ENCODE peak calls at places on chromosome 14, in nine cellular contexts. Z, T, K, C, W, M, V, F and N are unnamed samples.

GRCh38 chr14:35986219-35986573 is 160.1 kb downstream of the BRMS1L start:
- DNase-seq in Z (no peak), T (no peak), K (no peak), C (no peak), W (no peak), M (no peak), V (no peak), F (no peak), N (no peak)

GRCh38 chr14:82445810-82446575 is 912.3 kb upstream of the SEL1L start:
- DNase-seq in Z (no peak), T (no peak), K (no peak), C (no peak), W (no peak), M (no peak), V (no peak), F (no peak), N (no peak)

GRCh38 chr14:64806202-64806861 is 73.4 kb downstream of the SPTB start:
- DNase-seq in Z (peak; percentile 80), T (no peak), K (no peak), C (no peak), W (no peak), M (peak; percentile 11), V (no peak), F (no peak), N (peak; percentile 13)

GRCh38 chr14:71078481-71078880 is 171.2 kb downstream of the PCNX1 start:
- DNase-seq in Z (no peak), T (no peak), K (no peak), C (no peak), W (no peak), M (no peak), V (no peak), F (no peak), N (no peak)

GRCh38 chr14:60807247-60807646 is 72.7 kb downstream of the MNAT1 start:
- DNase-seq in Z (no peak), T (no peak), K (no peak), C (no peak), W (no peak), M (no peak), V (no peak), F (no peak), N (no peak)

GRCh38 chr14:74840603-74841030 is 35.3 kb downstream of the PROX2 start:
- DNase-seq in Z (no peak), T (no peak), K (no peak), C (no peak), W (no peak), M (no peak), V (no peak), F (no peak), N (no peak)

GRCh38 chr14:76937181-76938091 is 91.1 kb downstream of the IRF2BPL start:
- DNase-seq in Z (peak; percentile 90), T (no peak), K (no peak), C (peak; percentile 72), W (peak; percentile 69), M (no peak), V (peak; percentile 78), F (no peak), N (no peak)

GRCh38 chr14:85731198-85731597 is 201.3 kb downstream of the FLRT2 start:
- DNase-seq in Z (peak; percentile 84), T (no peak), K (no peak), C (peak; percentile 44), W (peak; percentile 45), M (no peak), V (no peak), F (no peak), N (no peak)

GRCh38 chr14:75452900-75453816 is 25.3 kb downstream of the JDP2 start:
- DNase-seq in Z (peak; percentile 97), T (peak; percentile 95), K (no peak), C (peak; percentile 80), W (peak; percentile 55), M (no peak), V (peak; percentile 90), F (no peak), N (peak; percentile 89)

GRCh38 chr14:69632154-69632553 is 20.8 kb downstream of the SUSD6 start:
- DNase-seq in Z (no peak), T (no peak), K (no peak), C (no peak), W (no peak), M (no peak), V (peak; percentile 36), F (no peak), N (no peak)

GRCh38 chr14:86852530-86852929 is 1140.5 kb downstream of the GALC start:
- DNase-seq in Z (no peak), T (no peak), K (no peak), C (peak; percentile 36), W (no peak), M (no peak), V (no peak), F (no peak), N (no peak)

GRCh38 chr14:73491256-73491976 is 683 bp downstream of the RIOX1 start:
- DNase-seq in Z (peak; percentile 49), T (peak; percentile 85), K (peak; percentile 65), C (no peak), W (peak; percentile 45), M (no peak), V (peak; percentile 80), F (no peak), N (peak; percentile 72)

GRCh38 chr14:68682166-68683103 is 110.4 kb downstream of the ZFP36L1 start:
- DNase-seq in Z (peak; percentile 100), T (no peak), K (peak; percentile 30), C (peak; percentile 97), W (peak; percentile 68), M (no peak), V (no peak), F (no peak), N (no peak)

GRCh38 chr14:35687335-35687939 is 121.7 kb downstream of the RALGAPA1 start:
- DNase-seq in Z (peak; percentile 46), T (no peak), K (no peak), C (peak; percentile 8), W (no peak), M (peak; percentile 40), V (peak; percentile 75), F (no peak), N (no peak)

GRCh38 chr14:75422169-75422568 is 5.7 kb upstream of the JDP2 start:
- DNase-seq in Z (peak; percentile 67), T (no peak), K (no peak), C (no peak), W (no peak), M (no peak), V (no peak), F (no peak), N (no peak)

GRCh38 chr14:98195256-98195655 is 1076.7 kb downstream of the BCL11B start:
- DNase-seq in Z (no peak), T (no peak), K (no peak), C (no peak), W (no peak), M (no peak), V (no peak), F (no peak), N (no peak)

GRCh38 chr14:51783765-51784164 is 76.6 kb upstream of the GNG2 start:
- DNase-seq in Z (peak; percentile 77), T (no peak), K (no peak), C (no peak), W (no peak), M (no peak), V (no peak), F (no peak), N (no peak)

GRCh38 chr14:106586098-106586704 is 1059.8 kb downstream of the TMEM121 start:
- DNase-seq in Z (no peak), T (no peak), K (peak; percentile 55), C (no peak), W (no peak), M (peak; percentile 6), V (no peak), F (no peak), N (no peak)
- TF ChIP-seq CTCF in Z (no peak), T (no peak), K (peak; percentile 75), C (no peak), W (no peak), M (peak; percentile 86), V (no peak), F (no peak), N (no peak)

DNA sequence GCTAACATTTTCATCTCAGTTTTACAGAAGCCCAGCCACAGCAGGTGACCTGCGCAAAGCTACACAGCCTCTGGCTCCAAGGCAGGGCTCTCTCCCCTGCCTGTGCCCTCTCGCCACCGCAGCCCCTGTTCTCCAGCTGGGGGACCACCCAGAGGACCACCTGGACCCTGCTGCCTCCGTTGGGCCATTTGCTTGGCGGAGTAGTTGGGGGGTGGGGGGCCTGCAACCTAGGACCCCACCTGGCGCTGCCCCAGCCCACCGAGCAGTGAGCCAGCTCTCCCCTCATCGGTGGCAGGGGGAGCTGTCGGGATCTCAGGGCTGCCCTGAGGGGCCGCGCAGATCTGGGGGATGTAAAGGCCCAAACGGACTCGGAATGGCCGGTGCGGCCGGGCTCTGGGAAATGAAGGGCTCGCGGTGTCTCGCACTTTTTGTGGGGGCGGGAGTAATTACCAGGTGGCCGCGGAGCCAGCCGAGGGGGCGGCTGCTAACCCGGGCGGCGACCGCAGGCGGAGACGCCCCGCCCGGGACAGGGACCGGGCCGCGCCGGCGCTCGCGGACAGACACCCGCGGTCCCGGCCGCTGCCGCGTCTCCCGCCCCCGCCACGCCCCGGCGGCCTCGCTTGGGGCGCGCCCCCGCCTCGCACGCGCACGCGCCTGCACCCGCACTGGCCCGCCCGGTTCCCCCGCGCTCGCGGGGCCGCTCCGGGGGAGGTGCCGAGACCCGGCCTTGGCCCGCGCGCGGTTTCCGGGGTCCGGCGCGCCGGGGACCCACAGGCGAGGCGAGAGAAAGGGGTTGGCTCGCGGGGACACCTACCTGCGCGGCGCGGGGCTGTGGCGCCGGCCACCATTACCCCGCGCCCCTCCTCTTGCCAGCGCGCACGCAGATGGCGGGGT is 8.6 kb upstream of the GPR68 start:
- DNase-seq in Z (no peak), T (peak; percentile 77), K (no peak), C (no peak), W (peak; percentile 49), M (no peak), V (peak; percentile 84), F (no peak), N (no peak)
- TF ChIP-seq CTCF in Z (no peak), T (no peak), K (no peak), C (no peak), W (no peak), M (no peak), V (peak; percentile 52), F (no peak), N (no peak)

GRCh38 chr14:53663709-53664108 is 292.9 kb downstream of the BMP4 start:
- DNase-seq in Z (peak; percentile 1), T (no peak), K (no peak), C (no peak), W (peak; percentile 19), M (no peak), V (peak; percentile 76), F (no peak), N (no peak)
- TF ChIP-seq CTCF in Z (peak; percentile 42), T (no peak), K (no peak), C (peak; percentile 50), W (peak; percentile 28), M (peak; percentile 40), V (peak; percentile 62), F (no peak), N (no peak)

DNA sequence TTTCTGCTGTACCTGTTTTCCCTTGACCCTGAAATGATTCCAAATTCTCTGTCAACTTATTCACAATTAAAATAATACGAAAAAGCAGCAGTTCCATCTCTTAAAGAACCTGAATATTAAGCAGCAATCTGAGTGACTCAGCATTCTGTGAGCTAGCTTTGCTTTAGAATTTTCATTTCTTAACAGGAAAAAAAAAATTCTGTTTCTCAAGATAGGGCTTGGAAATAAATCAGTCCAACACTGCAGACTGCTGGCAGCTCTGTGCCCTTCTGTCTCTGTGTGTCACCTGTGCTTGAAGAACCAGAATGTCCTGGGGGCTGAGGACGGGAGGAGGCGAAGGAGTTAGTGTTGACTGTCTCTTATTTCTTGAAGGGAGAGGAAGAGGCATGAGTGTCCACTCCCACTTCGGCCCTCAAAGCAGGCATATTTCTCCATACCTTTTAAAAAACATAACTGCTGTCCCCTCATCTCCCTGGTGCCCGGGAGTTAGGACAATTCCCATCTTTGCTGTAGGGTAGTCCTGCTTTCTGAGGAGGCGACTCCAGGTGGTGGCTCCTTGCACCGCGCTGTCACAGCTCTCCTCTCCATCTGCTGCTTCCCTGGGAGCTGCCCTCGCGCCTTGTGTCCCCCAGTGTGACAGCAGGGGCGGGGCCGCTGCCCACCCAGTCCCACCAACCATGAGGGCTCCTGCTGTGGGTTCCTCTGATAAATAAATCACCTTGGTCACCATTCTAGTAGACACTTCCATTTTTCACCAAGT is 203.1 kb downstream of the CALM1 start:
- DNase-seq in Z (peak; percentile 4), T (no peak), K (no peak), C (no peak), W (no peak), M (peak; percentile 8), V (no peak), F (no peak), N (no peak)
- TF ChIP-seq CTCF in Z (no peak), T (peak; percentile 29), K (no peak), C (peak; percentile 17), W (peak; percentile 28), M (peak; percentile 62), V (no peak), F (no peak), N (no peak)